ENCODE peak calls at places on chromosomes 7 and 10, in six cellular contexts. M is stimulated activated naive CD4-positive, alpha-beta T cell; O is AG10803; I is HEK293T; Z is C1 segment of cervical spinal cord; T is hippocampal formation. P is an unnamed sample.

GRCh38 chr7:11638026-11638774 is 193.8 kb downstream of the THSD7A start:
- DNase-seq in M (no peak), O (no peak), I (no peak), Z (no peak), T (no peak), P (no peak)

GRCh38 chr10:52864459-52865106 is 92.0 kb upstream of the MBL2 start:
- DNase-seq in M (no peak), O (peak), I (no peak), Z (no peak), T (no peak), P (peak)

GRCh38 chr7:40175725-40176510 is 41.1 kb downstream of the SUGCT start:
- DNase-seq in M (no peak), O (peak), I (no peak), Z (no peak), T (no peak), P (no peak)

GRCh38 chr7:95509199-95509598 is 23.5 kb downstream of the ASB4 start:
- DNase-seq in M (no peak), O (peak), I (no peak), Z (no peak), T (no peak), P (peak)

GRCh38 chr10:47176903-47177860 is 122.8 kb upstream of the GDF10 start:
- DNase-seq in M (no peak), O (peak), I (no peak), Z (no peak), T (no peak), P (no peak)

GRCh38 chr7:43865277-43865676 is 4.0 kb downstream of the MRPS24 start:
- DNase-seq in M (no peak), O (no peak), I (no peak), Z (no peak), T (no peak), P (no peak)

GRCh38 chr10:92886334-92886961 is 38.1 kb downstream of the EXOC6 start:
- DNase-seq in M (no peak), O (no peak), I (no peak), Z (no peak), T (no peak), P (no peak)

GRCh38 chr10:50937230-50937907 is 51.9 kb upstream of the A1CF start:
- DNase-seq in M (no peak), O (peak), I (peak), Z (no peak), T (no peak), P (peak)

GRCh38 chr7:116776610-116777289 is 85.6 kb upstream of the CAPZA2 start:
- DNase-seq in M (no peak), O (peak), I (no peak), Z (peak), T (no peak), P (no peak)

GRCh38 chr10:69728335-69728861 is 73.3 kb upstream of the COL13A1 start:
- DNase-seq in M (no peak), O (peak), I (no peak), Z (no peak), T (no peak), P (peak)

GRCh38 chr7:3597243-3597642 is 296.2 kb downstream of the SDK1 start:
- DNase-seq in M (no peak), O (no peak), I (no peak), Z (no peak), T (no peak), P (no peak)

GRCh38 chr7:82441916-82442478 is 1.6 kb downstream of the CACNA2D1 start:
- DNase-seq in M (no peak), O (peak), I (peak), Z (no peak), T (no peak), P (peak)

GRCh38 chr10:91996266-91996665 is 72.7 kb downstream of the BTAF1 start:
- DNase-seq in M (no peak), O (no peak), I (no peak), Z (no peak), T (no peak), P (no peak)

GRCh38 chr7:25028370-25028971 is 48.5 kb upstream of the OSBPL3 start:
- DNase-seq in M (no peak), O (peak), I (no peak), Z (no peak), T (no peak), P (no peak)

GRCh38 chr7:141744131-141744530 is 6.0 kb downstream of the SSBP1 start:
- DNase-seq in M (no peak), O (no peak), I (no peak), Z (no peak), T (no peak), P (no peak)

GRCh38 chr7:132270517-132270916 is 305.8 kb downstream of the PLXNA4 start:
- DNase-seq in M (no peak), O (no peak), I (no peak), Z (no peak), T (no peak), P (no peak)

GRCh38 chr10:73163096-73163495 is 4.7 kb downstream of the ECD start:
- DNase-seq in M (no peak), O (peak), I (no peak), Z (no peak), T (no peak), P (no peak)

GRCh38 chr7:16850772-16851466 is 30.9 kb downstream of the AGR3 start:
- DNase-seq in M (no peak), O (no peak), I (no peak), Z (no peak), T (no peak), P (no peak)

GRCh38 chr7:47428780-47429472 is 153.0 kb downstream of the TNS3 start:
- DNase-seq in M (no peak), O (no peak), I (no peak), Z (no peak), T (no peak), P (no peak)

GRCh38 chr7:30562498-30562897 is 32.2 kb upstream of the GARS1 start:
- DNase-seq in M (no peak), O (no peak), I (no peak), Z (peak), T (no peak), P (no peak)

GRCh38 chr10:80453715-80454525 is at the start of gene TSPAN14:
- DNase-seq in M (peak), O (peak), I (peak), Z (peak), T (peak), P (no peak)

GRCh38 chr10:652226-652625 is 37.2 kb downstream of the DIP2C start:
- DNase-seq in M (no peak), O (no peak), I (no peak), Z (no peak), T (no peak), P (no peak)

GRCh38 chr7:22357311-22358175 is 589 bp upstream of the RAPGEF5 start:
- DNase-seq in M (no peak), O (no peak), I (peak), Z (no peak), T (no peak), P (no peak)

GRCh38 chr7:50349399-50349798 is 44.9 kb downstream of the IKZF1 start:
- DNase-seq in M (no peak), O (no peak), I (no peak), Z (no peak), T (no peak), P (no peak)

GRCh38 chr7:74002474-74003017 is 25.4 kb upstream of the ELN start:
- DNase-seq in M (no peak), O (peak), I (no peak), Z (no peak), T (no peak), P (no peak)

GRCh38 chr10:131657985-131658330 is 242.8 kb upstream of the PPP2R2D start:
- DNase-seq in M (no peak), O (no peak), I (no peak), Z (no peak), T (no peak), P (no peak)

GRCh38 chr7:128431221-128431620 is 21.4 kb upstream of the IMPDH1 start:
- DNase-seq in M (no peak), O (no peak), I (no peak), Z (no peak), T (no peak), P (no peak)

GRCh38 chr10:114349505-114350211 is 54.6 kb downstream of the AFAP1L2 start:
- DNase-seq in M (no peak), O (no peak), I (no peak), Z (no peak), T (no peak), P (no peak)

GRCh38 chr10:19979628-19980027 is 163.4 kb downstream of the PLXDC2 start:
- DNase-seq in M (no peak), O (no peak), I (no peak), Z (no peak), T (no peak), P (no peak)

GRCh38 chr7:128136215-128136597 is 104.9 kb upstream of the LEP start:
- DNase-seq in M (no peak), O (no peak), I (no peak), Z (no peak), T (no peak), P (no peak)

GRCh38 chr7:20260219-20260618 is 43.0 kb upstream of the MACC1 start:
- DNase-seq in M (no peak), O (peak), I (no peak), Z (peak), T (no peak), P (no peak)

GRCh38 chr7:136857573-136857972 is 10.9 kb upstream of the CHRM2 start:
- DNase-seq in M (no peak), O (peak), I (no peak), Z (no peak), T (no peak), P (no peak)

GRCh38 chr7:135169936-135170222 is 628 bp downstream of the CYREN start:
- DNase-seq in M (no peak), O (no peak), I (no peak), Z (no peak), T (no peak), P (no peak)

GRCh38 chr10:31669367-31669766 is 259.3 kb downstream of the ARHGAP12 start:
- DNase-seq in M (no peak), O (no peak), I (no peak), Z (peak), T (peak), P (no peak)

GRCh38 chr10:123530166-123530870 is 135.8 kb upstream of the GPR26 start:
- DNase-seq in M (no peak), O (no peak), I (no peak), Z (no peak), T (no peak), P (no peak)

GRCh38 chr7:3730271-3730670 is 429.2 kb downstream of the SDK1 start:
- DNase-seq in M (no peak), O (no peak), I (no peak), Z (no peak), T (peak), P (no peak)

GRCh38 chr7:150514748-150515222 is at the start of gene GIMAP7:
- DNase-seq in M (peak), O (no peak), I (no peak), Z (no peak), T (no peak), P (no peak)

GRCh38 chr7:711967-712600 is 14.4 kb upstream of the DNAAF5 start:
- DNase-seq in M (peak), O (no peak), I (no peak), Z (no peak), T (no peak), P (no peak)

GRCh38 chr7:45073843-45074737 is 14.7 kb downstream of the NACAD start:
- DNase-seq in M (no peak), O (no peak), I (no peak), Z (peak), T (no peak), P (no peak)

GRCh38 chr10:115989621-115990020 is 283.4 kb downstream of the GFRA1 start:
- DNase-seq in M (no peak), O (peak), I (no peak), Z (no peak), T (no peak), P (no peak)